ENCODE peak calls at places on chromosomes 2 and 18, in four cellular contexts. One of them, this sample, is unnamed.
A peak's percentile ranks its signal among the peaks of the same experiment; 100 is the strongest.

GRCh38 chr2:43393918-43394317 is 167.5 kb upstream of the ZFP36L2 start:
- DNase-seq in NB4: no peak
- DNase-seq in AG04449: no peak
- DNase-seq in mammary epithelial cell: no peak
- DNase-seq in this sample: no peak

GRCh38 chr2:30255026-30255425 is 23.7 kb downstream of the LBH start:
- DNase-seq in NB4: no peak
- DNase-seq in AG04449: no peak
- DNase-seq in mammary epithelial cell: no peak
- DNase-seq in this sample: no peak

GRCh38 chr2:84942166-84942565 is 28.8 kb upstream of the KCMF1 start:
- DNase-seq in NB4: no peak
- DNase-seq in AG04449: no peak
- DNase-seq in mammary epithelial cell: no peak
- DNase-seq in this sample: no peak

GRCh38 chr2:211495339-211495738 is 938.9 kb downstream of the CPS1 start:
- DNase-seq in NB4: no peak
- DNase-seq in AG04449: no peak
- DNase-seq in mammary epithelial cell: no peak
- DNase-seq in this sample: no peak

GRCh38 chr2:177021686-177022085 is 190.9 kb upstream of the HNRNPA3 start:
- DNase-seq in NB4: no peak
- DNase-seq in AG04449: no peak
- DNase-seq in mammary epithelial cell: no peak
- DNase-seq in this sample: no peak

GRCh38 chr2:24822049-24822706 is 29.0 kb downstream of the CENPO start:
- DNase-seq in NB4: no peak
- DNase-seq in AG04449: no peak
- DNase-seq in mammary epithelial cell: no peak
- DNase-seq in this sample: no peak

GRCh38 chr18:48123324-48123723 is 192.9 kb upstream of the SMAD2 start:
- DNase-seq in NB4: no peak
- DNase-seq in AG04449: no peak
- DNase-seq in mammary epithelial cell: no peak
- DNase-seq in this sample: no peak

GRCh38 chr2:198371902-198372611 is 567.7 kb downstream of the PLCL1 start:
- DNase-seq in NB4: peak; percentile 81
- DNase-seq in AG04449: peak; percentile 26
- DNase-seq in mammary epithelial cell: peak; percentile 37
- DNase-seq in this sample: no peak

GRCh38 chr2:64393611-64394010 is 60.4 kb upstream of the LGALSL start:
- DNase-seq in NB4: no peak
- DNase-seq in AG04449: no peak
- DNase-seq in mammary epithelial cell: no peak
- DNase-seq in this sample: no peak

GRCh38 chr18:77066689-77067088 is 65.9 kb downstream of the MBP start:
- DNase-seq in NB4: no peak
- DNase-seq in AG04449: no peak
- DNase-seq in mammary epithelial cell: no peak
- DNase-seq in this sample: no peak

GRCh38 chr2:136098441-136098840 is 19.5 kb downstream of the CXCR4 start:
- DNase-seq in NB4: peak; percentile 69
- DNase-seq in AG04449: no peak
- DNase-seq in mammary epithelial cell: no peak
- DNase-seq in this sample: no peak

GRCh38 chr2:205858781-205859478 is 176.6 kb downstream of the NRP2 start:
- DNase-seq in NB4: no peak
- DNase-seq in AG04449: no peak
- DNase-seq in mammary epithelial cell: no peak
- DNase-seq in this sample: peak; percentile 42

GRCh38 chr18:63087421-63088230 is 231.9 kb downstream of the BCL2 start:
- DNase-seq in NB4: no peak
- DNase-seq in AG04449: no peak
- DNase-seq in mammary epithelial cell: no peak
- DNase-seq in this sample: no peak

GRCh38 chr2:27412419-27413152 is 3.2 kb upstream of the PPM1G start:
- DNase-seq in NB4: no peak
- DNase-seq in AG04449: no peak
- DNase-seq in mammary epithelial cell: no peak
- DNase-seq in this sample: no peak

GRCh38 chr2:27407798-27408491 is 1.4 kb downstream of the PPM1G start:
- DNase-seq in NB4: peak; percentile 74
- DNase-seq in AG04449: no peak
- DNase-seq in mammary epithelial cell: peak; percentile 31
- DNase-seq in this sample: no peak

GRCh38 chr2:27408601-27409320 is 630 bp downstream of the PPM1G start:
- DNase-seq in NB4: peak; percentile 69
- DNase-seq in AG04449: no peak
- DNase-seq in mammary epithelial cell: peak; percentile 26
- DNase-seq in this sample: no peak

GRCh38 chr2:27409321-27410073 is at the start of gene PPM1G:
- DNase-seq in NB4: peak; percentile 99
- DNase-seq in AG04449: peak; percentile 34
- DNase-seq in mammary epithelial cell: peak; percentile 94
- DNase-seq in this sample: no peak
- TF ChIP-seq CTCF in NB4: no peak
- TF ChIP-seq CTCF in AG04449: no peak
- TF ChIP-seq CTCF in mammary epithelial cell: no peak
- TF ChIP-seq CTCF in this sample: no peak

GRCh38 chr18:40983835-40984234 is 971.2 kb upstream of the PIK3C3 start:
- DNase-seq in NB4: no peak
- DNase-seq in AG04449: no peak
- DNase-seq in mammary epithelial cell: no peak
- DNase-seq in this sample: no peak

GRCh38 chr18:40980171-40980570 is 974.9 kb upstream of the PIK3C3 start:
- DNase-seq in NB4: no peak
- DNase-seq in AG04449: no peak
- DNase-seq in mammary epithelial cell: no peak
- DNase-seq in this sample: no peak

GRCh38 chr18:40984856-40985255 is 970.2 kb upstream of the PIK3C3 start:
- DNase-seq in NB4: no peak
- DNase-seq in AG04449: no peak
- DNase-seq in mammary epithelial cell: peak; percentile 42
- DNase-seq in this sample: no peak

GRCh38 chr18:40987581-40987980 is 967.5 kb upstream of the PIK3C3 start:
- DNase-seq in NB4: no peak
- DNase-seq in AG04449: no peak
- DNase-seq in mammary epithelial cell: no peak
- DNase-seq in this sample: no peak

GRCh38 chr18:40985441-40985840 is 969.6 kb upstream of the PIK3C3 start:
- DNase-seq in NB4: no peak
- DNase-seq in AG04449: no peak
- DNase-seq in mammary epithelial cell: peak; percentile 4
- DNase-seq in this sample: no peak
- H3K4me3 ChIP-seq in NB4: no peak overlapping the region
- H3K4me3 ChIP-seq in AG04449: no peak overlapping the region
- H3K4me3 ChIP-seq in mammary epithelial cell: no peak overlapping the region
- H3K4me3 ChIP-seq in this sample: no peak overlapping the region

GRCh38 chr2:46163031-46163430 is 134.2 kb upstream of the EPAS1 start:
- DNase-seq in NB4: peak; percentile 63
- DNase-seq in AG04449: no peak
- DNase-seq in mammary epithelial cell: no peak
- DNase-seq in this sample: no peak
- TF ChIP-seq CTCF in NB4: peak; percentile 2
- TF ChIP-seq CTCF in AG04449: no peak
- TF ChIP-seq CTCF in mammary epithelial cell: no peak
- TF ChIP-seq CTCF in this sample: no peak

DNA sequence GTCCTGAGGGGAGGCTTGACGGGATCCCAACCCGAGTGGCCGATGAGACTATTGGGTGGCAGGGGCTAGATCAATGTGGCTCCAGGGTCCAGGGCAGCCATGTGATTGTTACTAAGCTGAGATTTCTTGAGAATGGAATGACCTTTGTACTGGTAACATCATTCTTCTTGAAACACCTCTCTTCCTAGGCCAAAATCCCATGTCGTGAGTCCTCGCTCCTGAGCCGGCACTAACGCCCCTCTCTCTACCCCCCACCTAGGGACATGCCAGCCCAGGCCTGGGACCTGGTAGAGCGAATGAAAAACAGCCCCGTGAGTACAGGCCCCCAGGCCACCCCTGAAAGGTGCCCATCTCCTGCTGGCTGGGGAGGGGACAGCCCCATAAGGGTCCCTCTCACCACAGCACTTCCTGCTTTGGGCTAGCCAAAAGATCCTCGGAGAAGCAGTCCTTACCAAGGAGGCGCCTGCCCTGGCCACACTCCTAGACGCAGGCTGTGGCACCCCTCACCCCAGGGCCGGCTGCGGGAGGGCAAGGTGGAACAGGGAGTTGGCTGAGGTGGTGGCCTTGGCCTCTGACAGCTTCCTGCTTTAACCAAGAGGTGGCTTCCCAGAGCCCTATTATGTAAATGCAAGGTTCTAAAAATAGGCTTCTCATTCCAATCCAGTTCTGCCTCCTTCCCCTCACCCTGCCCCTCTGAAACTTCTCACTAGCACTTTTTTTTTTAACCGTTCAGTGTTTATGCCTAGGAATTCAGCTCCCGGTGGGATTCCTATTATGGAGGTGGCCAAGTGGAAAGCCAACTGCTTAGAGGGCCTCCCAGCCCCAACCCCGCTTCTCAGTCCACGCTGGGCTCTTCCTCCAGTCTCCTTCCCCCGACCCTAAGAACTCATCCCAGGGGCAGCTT is 126.6 kb upstream of the PPP1CB start:
- DNase-seq in NB4: peak; percentile 75
- DNase-seq in AG04449: no peak
- DNase-seq in mammary epithelial cell: no peak
- DNase-seq in this sample: no peak
- H3K4me3 ChIP-seq in NB4: no peak overlapping the region
- H3K4me3 ChIP-seq in AG04449: no peak overlapping the region
- H3K4me3 ChIP-seq in mammary epithelial cell: no peak overlapping the region
- H3K4me3 ChIP-seq in this sample: no peak overlapping the region

DNA sequence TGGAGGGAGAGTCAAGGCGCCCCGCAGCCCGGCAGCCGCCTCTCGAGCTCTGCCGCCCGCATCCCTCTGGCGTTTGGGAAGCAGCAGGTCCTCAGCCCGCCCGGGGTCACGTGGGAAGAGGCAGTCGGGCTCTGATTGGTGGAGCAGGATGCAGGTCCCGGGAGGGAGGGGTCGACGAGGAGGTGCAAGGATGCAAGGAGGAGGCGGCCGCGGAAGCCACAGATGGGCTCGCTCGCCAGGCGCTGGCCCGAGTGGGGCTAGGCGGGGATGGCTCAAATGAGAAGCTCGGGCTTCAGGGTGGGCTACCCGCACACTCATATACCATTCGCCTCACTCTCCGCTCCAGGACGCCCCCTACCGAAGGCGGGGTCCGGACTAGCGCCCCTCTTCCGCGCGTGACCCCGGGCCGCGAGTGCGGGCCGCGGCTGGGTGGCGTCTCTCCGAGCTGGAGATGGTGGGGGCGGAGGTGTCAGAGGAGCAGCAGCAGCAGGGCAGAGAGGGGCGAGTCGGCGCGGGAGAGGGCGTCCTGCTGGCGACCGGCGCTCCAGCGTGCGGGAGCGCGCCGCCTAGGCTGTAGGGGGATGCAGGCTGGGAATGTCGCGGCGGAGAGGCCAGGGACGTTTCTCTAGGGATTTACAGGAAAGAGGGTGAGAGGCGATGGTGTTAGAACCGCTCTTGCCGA is at the start of gene TMEFF2:
- DNase-seq in NB4: no peak
- DNase-seq in AG04449: no peak
- DNase-seq in mammary epithelial cell: peak; percentile 6
- DNase-seq in this sample: no peak
- TF ChIP-seq CTCF in NB4: no peak
- TF ChIP-seq CTCF in AG04449: peak; percentile 36
- TF ChIP-seq CTCF in mammary epithelial cell: no peak
- TF ChIP-seq CTCF in this sample: peak; percentile 15

DNA sequence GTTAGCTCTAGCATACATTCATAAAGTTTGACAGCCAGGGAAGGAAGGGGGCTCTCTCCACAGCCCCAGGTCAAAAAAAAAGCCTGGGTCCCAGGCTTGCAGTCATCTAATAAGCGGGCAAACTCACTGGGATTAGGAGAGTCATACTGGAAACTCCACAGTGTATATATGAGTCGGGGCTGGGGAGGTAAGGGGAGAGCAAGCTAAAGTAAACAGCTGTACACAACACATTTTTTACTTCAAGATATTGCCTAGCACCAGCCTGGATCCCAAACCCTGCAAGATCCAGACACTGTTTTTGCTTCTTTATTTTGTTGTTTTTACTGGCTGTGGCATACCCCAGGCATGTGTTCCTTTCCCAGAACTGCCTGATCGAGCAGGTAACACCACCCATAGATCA is 291.3 kb upstream of the TANK start:
- DNase-seq in NB4: no peak
- DNase-seq in AG04449: no peak
- DNase-seq in mammary epithelial cell: peak; percentile 37
- DNase-seq in this sample: no peak
- H3K4me3 ChIP-seq in NB4: no peak overlapping the region
- H3K4me3 ChIP-seq in AG04449: no peak overlapping the region
- H3K4me3 ChIP-seq in mammary epithelial cell: no peak overlapping the region
- H3K4me3 ChIP-seq in this sample: no peak overlapping the region

GRCh38 chr2:27621524-27621923 is 7.3 kb downstream of the CCDC121 start:
- DNase-seq in NB4: no peak
- DNase-seq in AG04449: no peak
- DNase-seq in mammary epithelial cell: no peak
- DNase-seq in this sample: no peak
- TF ChIP-seq CTCF in NB4: no peak
- TF ChIP-seq CTCF in AG04449: no peak
- TF ChIP-seq CTCF in mammary epithelial cell: no peak
- TF ChIP-seq CTCF in this sample: peak; percentile 18